ENCODE peak calls at places on chromosomes 6 and 20, in five cellular contexts. G is CD8-positive, alpha-beta T cell; D is mammary epithelial cell; S is pancreas; L is IMR-90. K is an unnamed sample.

GRCh38 chr6:148830614-148831013 is 83.8 kb downstream of the UST start:
- DNase-seq in G (no peak), D (no peak), S (no peak), L (no peak), K (no peak)

GRCh38 chr20:33862709-33863403 is 51.7 kb downstream of the CHMP4B start:
- DNase-seq in G (no peak), D (no peak), S (peak; percentile 40), L (peak; percentile 78), K (peak; percentile 47)

GRCh38 chr6:31851485-31851832 is 11.2 kb downstream of the NEU1 start:
- DNase-seq in G (no peak), D (no peak), S (no peak), L (peak; percentile 54), K (no peak)

GRCh38 chr6:39087197-39087596 is 27.8 kb downstream of the SAYSD1 start:
- DNase-seq in G (no peak), D (no peak), S (no peak), L (no peak), K (no peak)

GRCh38 chr6:14944593-14944992 is 301.3 kb upstream of the JARID2 start:
- DNase-seq in G (no peak), D (peak; percentile 71), S (no peak), L (no peak), K (no peak)

GRCh38 chr20:62492711-62493110 is 16.9 kb upstream of the GATA5 start:
- DNase-seq in G (no peak), D (no peak), S (no peak), L (no peak), K (no peak)

GRCh38 chr20:25033250-25033940 is 24.5 kb downstream of the ACSS1 start:
- DNase-seq in G (no peak), D (no peak), S (peak; percentile 20), L (no peak), K (no peak)

GRCh38 chr6:89530982-89531381 is 98.0 kb downstream of the ANKRD6 start:
- DNase-seq in G (no peak), D (no peak), S (no peak), L (no peak), K (no peak)

GRCh38 chr20:25052255-25053206 is 5.4 kb downstream of the ACSS1 start:
- DNase-seq in G (no peak), D (no peak), S (peak; percentile 18), L (no peak), K (no peak)

GRCh38 chr20:41655966-41656685 is 37.9 kb upstream of the CHD6 start:
- DNase-seq in G (no peak), D (no peak), S (no peak), L (no peak), K (no peak)

GRCh38 chr6:18823782-18824386 is 436.7 kb downstream of the RNF144B start:
- DNase-seq in G (no peak), D (peak; percentile 28), S (peak; percentile 17), L (peak; percentile 1), K (no peak)

GRCh38 chr6:108117427-108118358 is 43.2 kb upstream of the OSTM1 start:
- DNase-seq in G (no peak), D (peak; percentile 25), S (peak; percentile 43), L (peak; percentile 21), K (no peak)

GRCh38 chr6:41263267-41263666 is 23.2 kb downstream of the TREM1 start:
- DNase-seq in G (no peak), D (no peak), S (no peak), L (no peak), K (no peak)

GRCh38 chr20:55641497-55641896 is 363.8 kb downstream of the CBLN4 start:
- DNase-seq in G (no peak), D (no peak), S (no peak), L (no peak), K (no peak)

GRCh38 chr6:162344935-162345599 is 382.5 kb downstream of the PRKN start:
- DNase-seq in G (no peak), D (peak; percentile 78), S (no peak), L (no peak), K (no peak)

GRCh38 chr6:131803007-131803769 is 4.6 kb upstream of the ENPP1 start:
- DNase-seq in G (no peak), D (no peak), S (no peak), L (no peak), K (no peak)

DNA sequence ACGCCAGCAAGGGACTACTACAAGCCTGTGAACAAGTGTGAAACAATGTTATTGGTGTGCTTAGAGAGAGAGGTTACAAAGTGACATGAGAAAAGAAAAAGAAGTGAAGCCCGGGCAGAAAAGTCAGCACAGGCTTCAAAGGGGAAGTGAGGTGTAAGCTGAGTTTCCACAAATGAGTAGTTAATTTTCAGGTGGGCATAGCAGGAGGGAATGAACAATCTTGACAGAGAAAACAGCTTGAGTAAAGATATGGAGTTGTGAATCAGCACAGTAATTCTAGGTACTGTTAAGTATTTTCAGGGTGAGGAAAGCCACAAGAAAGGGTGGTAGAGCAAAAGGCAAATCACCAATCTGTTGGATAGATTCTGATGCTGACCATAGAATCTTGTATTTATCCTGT is 4.3 kb downstream of the KCNQ5 start:
- DNase-seq in G (no peak), D (no peak), S (no peak), L (no peak), K (no peak)
- H3K4me3 ChIP-seq in G (no peak overlapping the region), D (no peak overlapping the region), S (no peak overlapping the region), L (no peak overlapping the region), K (no peak overlapping the region)

GRCh38 chr6:93825950-93826349 is 406.6 kb upstream of the EPHA7 start:
- DNase-seq in G (no peak), D (no peak), S (no peak), L (no peak), K (no peak)
- H3K27ac ChIP-seq in G (no peak overlapping the region), D (no peak overlapping the region), S (no peak overlapping the region), L (no peak overlapping the region), K (no peak overlapping the region)

GRCh38 chr6:125220712-125221111 is 67.1 kb downstream of the TPD52L1 start:
- DNase-seq in G (no peak), D (peak; percentile 32), S (no peak), L (peak; percentile 44), K (no peak)
- TF ChIP-seq CTCF in G (no peak), D (no peak), S (no peak), L (no peak), K (no peak)

DNA sequence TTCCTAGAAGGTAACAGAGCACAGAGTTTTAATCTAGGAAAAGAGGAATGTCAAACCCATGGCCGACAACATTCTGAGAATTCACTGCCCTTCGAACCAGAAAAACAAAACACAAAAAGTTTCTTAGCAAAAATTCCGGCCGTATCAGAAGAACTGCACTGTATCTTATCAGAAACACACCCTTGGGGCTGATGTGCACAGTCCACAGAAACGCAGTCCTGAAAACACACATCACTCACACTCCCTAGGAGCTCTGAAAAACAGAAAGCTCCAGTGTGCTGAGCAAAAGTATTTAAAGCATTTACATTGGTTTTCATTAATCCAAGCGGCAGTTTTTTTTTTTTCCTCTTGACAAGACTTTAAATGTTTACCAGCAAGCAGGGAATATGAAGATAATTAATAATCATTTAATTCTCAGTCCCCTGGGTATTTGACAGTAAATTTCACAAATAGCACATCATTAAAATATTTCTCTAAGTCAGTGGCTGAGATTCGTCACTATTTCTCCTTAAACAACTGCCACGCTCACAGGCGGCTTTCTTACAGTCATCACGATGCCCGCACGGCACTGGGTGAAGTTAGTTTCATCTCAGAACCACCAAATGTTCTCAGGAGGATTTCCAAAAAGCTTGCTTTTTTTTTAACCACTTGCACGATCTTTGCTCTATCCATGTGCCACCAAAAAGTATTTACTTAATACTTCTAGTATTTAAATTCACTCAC is 13.3 kb downstream of the NFATC2 start:
- DNase-seq in G (no peak), D (no peak), S (no peak), L (peak; percentile 74), K (no peak)
- H3K4me3 ChIP-seq in G (no peak overlapping the region), D (no peak overlapping the region), S (no peak overlapping the region), L (peak overlapping the region; percentile 1), K (no peak overlapping the region)

DNA sequence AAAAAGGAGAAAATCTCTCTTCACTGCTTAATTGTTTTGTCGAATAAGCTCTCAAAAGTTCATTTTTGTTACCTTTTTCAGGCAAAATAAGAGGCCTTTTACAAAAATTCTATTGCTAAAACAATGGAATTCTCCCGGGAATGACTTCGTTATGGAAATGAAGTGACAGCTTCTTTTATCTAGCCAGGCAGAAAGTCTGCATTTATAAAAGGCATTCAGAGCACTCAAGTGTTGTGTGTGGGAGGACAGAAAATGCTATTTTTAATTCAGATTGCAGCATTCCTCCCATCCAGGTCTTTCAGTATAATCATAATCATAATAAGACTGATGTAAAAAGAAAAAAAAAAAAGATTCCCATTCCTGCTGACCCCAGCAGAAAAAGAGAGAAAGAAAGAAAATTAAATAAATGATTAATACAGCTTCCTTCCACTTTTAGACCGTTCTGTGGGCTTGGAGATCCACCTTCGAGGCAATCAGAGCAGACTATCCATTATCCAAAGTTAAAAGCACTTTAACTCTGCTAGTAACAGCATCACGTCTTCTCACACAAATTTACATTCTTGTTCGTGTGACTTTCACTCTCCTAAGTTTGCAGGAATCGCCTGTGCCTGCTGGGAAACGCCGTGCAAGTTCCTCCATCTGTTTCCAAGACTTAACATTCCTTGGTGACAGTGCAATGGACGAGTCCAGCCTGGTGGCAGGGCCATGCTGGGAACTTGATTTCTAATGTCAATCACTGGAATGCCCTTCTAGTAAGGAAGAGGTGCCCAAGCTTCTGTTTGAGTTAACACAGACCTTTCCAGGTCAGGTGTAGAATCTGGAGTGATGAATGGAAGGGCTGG is 258.8 kb downstream of the GMPR start:
- DNase-seq in G (no peak), D (no peak), S (no peak), L (peak; percentile 52), K (no peak)
- H3K27ac ChIP-seq in G (no peak overlapping the region), D (no peak overlapping the region), S (no peak overlapping the region), L (peak overlapping the region; percentile 2), K (no peak overlapping the region)

DNA sequence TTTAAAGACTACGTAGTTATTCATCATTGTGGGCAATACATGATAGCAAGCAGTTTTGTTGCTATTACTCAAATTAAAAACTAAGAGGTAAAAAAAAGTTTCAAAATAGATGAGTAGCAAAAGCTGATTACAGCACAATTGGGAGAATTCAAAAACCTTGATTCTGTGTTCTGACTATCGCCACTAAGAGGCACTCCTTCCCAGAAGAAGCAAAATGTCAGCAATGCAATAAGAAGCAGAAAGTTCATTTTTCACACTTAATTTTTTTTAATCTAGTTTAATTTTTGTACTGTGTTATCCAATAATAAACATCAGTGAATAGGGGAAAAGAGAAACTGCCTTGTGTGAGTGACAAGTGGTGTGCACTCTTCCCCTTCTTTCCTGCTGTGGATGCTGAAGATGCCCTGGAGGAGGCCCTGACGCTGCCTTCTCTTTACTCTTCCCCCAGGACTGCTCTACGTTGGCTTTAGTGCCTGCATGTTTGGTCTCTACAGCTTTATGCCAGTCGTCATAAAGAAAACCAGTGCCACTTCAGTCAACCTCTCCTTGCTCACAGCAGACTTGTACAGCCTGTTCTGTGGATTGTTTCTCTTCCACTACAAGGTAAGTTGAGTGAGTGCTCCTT is 263.2 kb upstream of the PLN start:
- DNase-seq in G (no peak), D (no peak), S (no peak), L (peak; percentile 52), K (no peak)
- TF ChIP-seq CTCF in G (no peak), D (peak; percentile 39), S (no peak), L (peak; percentile 75), K (peak; percentile 2)

GRCh38 chr6:155328074-155328538 is 13.8 kb upstream of the TFB1M start:
- DNase-seq in G (no peak), D (no peak), S (no peak), L (no peak), K (no peak)
- H3K4me3 ChIP-seq in G (no peak overlapping the region), D (no peak overlapping the region), S (no peak overlapping the region), L (no peak overlapping the region), K (no peak overlapping the region)

GRCh38 chr6:143335865-143336264 is 114.6 kb downstream of the ADAT2 start:
- DNase-seq in G (no peak), D (peak; percentile 71), S (no peak), L (no peak), K (no peak)
- H3K27ac ChIP-seq in G (no peak overlapping the region), D (peak overlapping the region; percentile 98), S (no peak overlapping the region), L (no peak overlapping the region), K (no peak overlapping the region)